ENCODE peak calls at places on chromosome 17, in seven cellular contexts. C, G, Q, V, Z, K and D are unnamed samples.

GRCh38 chr17:11719852-11720251 is 121.6 kb downstream of the DNAH9 start:
- DNase-seq in Q (no peak), Z (no peak), G (no peak), V (no peak), K (no peak), C (no peak), D (no peak)

GRCh38 chr17:76697702-76698465 is 12.9 kb downstream of the MXRA7 start:
- DNase-seq in G (no peak), Q (peak), C (no peak), K (peak), V (peak), Z (no peak), D (peak)

GRCh38 chr17:62627904-62628603 is 584 bp downstream of the MRC2 start:
- DNase-seq in K (no peak), C (no peak), Q (peak), G (peak), V (peak), Z (peak), D (peak)

GRCh38 chr17:36722121-36722902 is 120.9 kb downstream of the MRM1 start:
- DNase-seq in Q (peak), Z (peak), V (peak), C (no peak), G (peak), K (no peak), D (no peak)

GRCh38 chr17:61533797-61534196 is 57.2 kb downstream of the NACA2 start:
- DNase-seq in G (no peak), C (no peak), Q (no peak), K (no peak), Z (no peak), V (no peak), D (no peak)

GRCh38 chr17:189444-189843 is 8.0 kb upstream of the DOC2B start:
- DNase-seq in V (no peak), C (no peak), Z (no peak), Q (no peak), K (no peak), G (no peak), D (no peak)

GRCh38 chr17:26963163-26963503 is 330.8 kb upstream of the WSB1 start:
- DNase-seq in Z (no peak), K (no peak), C (no peak), G (no peak), V (no peak), Q (no peak), D (no peak)

GRCh38 chr17:31629696-31630470 is 229.2 kb downstream of the COPRS start:
- DNase-seq in K (peak), G (no peak), Z (no peak), C (no peak), Q (peak), V (peak), D (peak)

GRCh38 chr17:81727324-81728031 is 15.4 kb downstream of the SLC25A10 start:
- DNase-seq in Q (no peak), C (no peak), Z (peak), G (no peak), V (no peak), K (no peak), D (no peak)

GRCh38 chr17:4492762-4493561 is 5.7 kb upstream of the SPNS2 start:
- DNase-seq in V (peak), C (no peak), Q (peak), K (peak), Z (no peak), G (no peak), D (peak)

GRCh38 chr17:58382108-58382884 is 30.3 kb upstream of the SUPT4H1 start:
- DNase-seq in Z (no peak), C (no peak), G (no peak), V (no peak), Q (no peak), K (no peak), D (no peak)

GRCh38 chr17:42819939-42820535 is 4.0 kb downstream of the BECN1 start:
- DNase-seq in V (peak), Q (peak), Z (peak), G (no peak), K (peak), C (peak), D (peak)

GRCh38 chr17:49640556-49640955 is 37.3 kb downstream of the SPOP start:
- DNase-seq in Z (no peak), G (no peak), Q (peak), K (no peak), C (no peak), V (no peak), D (no peak)

GRCh38 chr17:43356450-43356849 is 42.3 kb upstream of the ARL4D start:
- DNase-seq in C (no peak), K (no peak), G (no peak), Q (no peak), Z (no peak), V (no peak), D (no peak)

GRCh38 chr17:1169471-1169908 is 10.3 kb downstream of the ABR start:
- DNase-seq in C (no peak), K (no peak), Z (no peak), G (no peak), Q (no peak), V (no peak), D (no peak)

GRCh38 chr17:37413875-37414519 is 7.3 kb downstream of the TADA2A start:
- DNase-seq in Q (no peak), K (peak), C (no peak), Z (no peak), V (no peak), G (no peak), D (peak)

GRCh38 chr17:17018021-17018441 is 24.2 kb upstream of the MPRIP start:
- DNase-seq in Z (no peak), C (no peak), K (no peak), V (no peak), G (no peak), Q (no peak), D (no peak)

GRCh38 chr17:72631568-72631967 is 460.9 kb downstream of the SLC39A11 start:
- DNase-seq in K (no peak), C (no peak), V (no peak), G (no peak), Q (no peak), Z (no peak), D (no peak)

GRCh38 chr17:28747046-28747691 is 3.4 kb downstream of the TRAF4 start:
- DNase-seq in Z (peak), G (no peak), K (peak), V (no peak), Q (no peak), C (peak), D (no peak)

GRCh38 chr17:14302421-14303099 is 1.7 kb downstream of the HS3ST3B1 start:
- DNase-seq in G (peak), K (no peak), V (peak), Q (peak), Z (peak), C (peak), D (peak)

GRCh38 chr17:75069783-75070182 is 18.0 kb upstream of the SLC16A5 start:
- DNase-seq in C (no peak), G (no peak), K (no peak), Z (peak), V (no peak), Q (peak), D (peak)

GRCh38 chr17:499836-500543 is 147.4 kb upstream of the RPH3AL start:
- DNase-seq in Z (peak), V (no peak), G (no peak), K (no peak), Q (no peak), C (no peak), D (no peak)

GRCh38 chr17:32772453-32773025 is 104.4 kb downstream of the MYO1D start:
- DNase-seq in Q (no peak), Z (no peak), C (no peak), G (no peak), V (no peak), K (no peak), D (no peak)

GRCh38 chr17:73932216-73932749 is 271.2 kb upstream of the RPL38 start:
- DNase-seq in K (no peak), C (no peak), G (no peak), Q (no peak), Z (no peak), V (no peak), D (no peak)

GRCh38 chr17:49822829-49823228 is 25.0 kb downstream of the TAC4 start:
- DNase-seq in Q (peak), Z (no peak), K (no peak), C (no peak), G (no peak), V (peak), D (peak)

GRCh38 chr17:66673668-66674276 is 161.1 kb upstream of the CACNG5 start:
- DNase-seq in V (peak), K (no peak), Z (no peak), G (no peak), C (peak), Q (peak), D (peak)

GRCh38 chr17:36674278-36674650 is 72.9 kb downstream of the MRM1 start:
- DNase-seq in Z (no peak), G (no peak), Q (no peak), K (no peak), C (no peak), V (no peak), D (peak)

GRCh38 chr17:20191066-20191465 is 181.9 kb downstream of the SPECC1 start:
- DNase-seq in Z (no peak), C (no peak), K (peak), V (peak), Q (peak), G (no peak), D (peak)

GRCh38 chr17:17897442-17897841 is 60.7 kb upstream of the SREBF1 start:
- DNase-seq in C (no peak), K (no peak), G (no peak), V (no peak), Z (no peak), Q (no peak), D (no peak)

GRCh38 chr17:45347451-45347850 is 30.6 kb upstream of the MAP3K14 start:
- DNase-seq in Q (peak), Z (no peak), K (no peak), G (no peak), C (no peak), V (no peak), D (no peak)

GRCh38 chr17:45385331-45385997 is 47.2 kb downstream of the ARHGAP27 start:
- DNase-seq in Q (peak), V (peak), K (peak), C (peak), Z (peak), G (peak), D (peak)

GRCh38 chr17:45145035-45145389 is 3.3 kb upstream of the HEXIM1 start:
- DNase-seq in Z (no peak), K (no peak), C (no peak), V (no peak), Q (no peak), G (no peak), D (no peak)

GRCh38 chr17:68389041-68389440 is 68.3 kb downstream of the WIPI1 start:
- DNase-seq in C (no peak), V (no peak), G (no peak), Z (no peak), Q (no peak), K (no peak), D (no peak)

GRCh38 chr17:62663304-62663703 is 35.8 kb downstream of the MRC2 start:
- DNase-seq in G (no peak), Z (no peak), Q (no peak), V (no peak), K (no peak), C (no peak), D (no peak)

GRCh38 chr17:48439473-48439872 is 9.5 kb upstream of the SKAP1 start:
- DNase-seq in K (no peak), G (no peak), C (no peak), Z (no peak), V (no peak), Q (no peak), D (no peak)

GRCh38 chr17:82231562-82232321 is 2.9 kb downstream of the SLC16A3 start:
- DNase-seq in G (no peak), Z (peak), K (no peak), V (peak), C (peak), Q (peak), D (peak)

GRCh38 chr17:18038149-18038850 is 668 bp downstream of the ATPAF2 start:
- DNase-seq in Q (no peak), G (no peak), Z (no peak), C (no peak), V (peak), K (no peak), D (no peak)

GRCh38 chr17:7716901-7717755 is at the start of gene DNAH2:
- DNase-seq in Q (peak), K (peak), G (peak), Z (peak), C (peak), V (peak), D (peak)